ENCODE peak calls at places on chromosomes 7 and 10, in seven cellular contexts. M is HCT116, G is endothelial cell of umbilical vein, F is stomach, S is spleen, X is upper lobe of left lung, R is vagina. E is an unnamed sample.

GRCh38 chr7:1969459-1970284 is 263.1 kb downstream of the MAD1L1 start:
- DNase-seq in R (no peak), F (no peak), S (peak), X (no peak), M (no peak), G (no peak), E (no peak)

GRCh38 chr7:135712182-135712782 is 15.7 kb downstream of the SLC13A4 start:
- DNase-seq in F (no peak), X (no peak), R (no peak), M (no peak), S (no peak), G (no peak), E (no peak)

GRCh38 chr10:97422921-97423420 is 3.0 kb upstream of the PGAM1 start:
- DNase-seq in R (no peak), X (no peak), F (no peak), S (no peak), M (no peak), G (peak), E (no peak)

GRCh38 chr7:92641921-92642511 is 51.8 kb upstream of the FAM133B start:
- DNase-seq in R (no peak), S (no peak), F (no peak), M (no peak), G (peak), X (no peak), E (no peak)

GRCh38 chr10:10353326-10353725 is 664.3 kb upstream of the CELF2 start:
- DNase-seq in G (no peak), X (no peak), M (no peak), R (no peak), S (no peak), F (no peak), E (no peak)

GRCh38 chr10:69630651-69631400 is 779 bp downstream of the FAM241B start:
- DNase-seq in S (peak), X (peak), G (no peak), R (peak), M (no peak), F (no peak), E (no peak)

GRCh38 chr10:73096041-73096451 is 620 bp downstream of the P4HA1 start:
- DNase-seq in X (peak), S (peak), M (no peak), R (no peak), G (peak), F (peak), E (peak)

GRCh38 chr7:44980393-44981034 is 1.7 kb upstream of the MYO1G start:
- DNase-seq in S (peak), R (no peak), X (no peak), M (no peak), G (no peak), F (no peak), E (no peak)

GRCh38 chr7:125834421-125834820 is 904.8 kb upstream of the POT1 start:
- DNase-seq in G (no peak), M (no peak), S (no peak), X (no peak), F (no peak), R (no peak), E (no peak)

GRCh38 chr10:55283041-55283440 is 482.0 kb upstream of the PCDH15 start:
- DNase-seq in M (no peak), S (no peak), R (no peak), G (no peak), F (no peak), X (no peak), E (no peak)

GRCh38 chr7:68866136-68866535 is 732.1 kb upstream of the AUTS2 start:
- DNase-seq in G (no peak), M (no peak), R (no peak), S (no peak), X (no peak), F (no peak), E (no peak)

GRCh38 chr7:15228891-15229290 is 326.3 kb upstream of the DGKB start:
- DNase-seq in X (no peak), G (no peak), S (no peak), F (no peak), M (no peak), R (no peak), E (no peak)

GRCh38 chr10:23404461-23404980 is 34.4 kb upstream of the OTUD1 start:
- DNase-seq in F (no peak), S (no peak), M (no peak), R (no peak), G (no peak), X (no peak), E (no peak)

GRCh38 chr7:142459557-142459963 is 201.7 kb upstream of the PRSS58 start:
- DNase-seq in R (no peak), M (peak), G (peak), X (no peak), S (no peak), F (no peak), E (no peak)

GRCh38 chr7:77797734-77798393 is 370 bp downstream of the TMEM60 start:
- DNase-seq in X (peak), M (no peak), R (no peak), S (no peak), F (peak), G (no peak), E (no peak)

GRCh38 chr7:113790025-113790424 is 128.8 kb downstream of the PPP1R3A start:
- DNase-seq in R (no peak), G (no peak), S (no peak), X (no peak), M (no peak), F (no peak), E (no peak)

GRCh38 chr7:149875396-149875795 is 1.6 kb downstream of the ATP6V0E2 start:
- DNase-seq in G (no peak), M (no peak), F (no peak), X (no peak), S (no peak), R (no peak), E (no peak)

GRCh38 chr10:4006848-4007247 is 221.8 kb upstream of the KLF6 start:
- DNase-seq in X (no peak), G (no peak), S (no peak), F (no peak), M (no peak), R (no peak), E (no peak)

GRCh38 chr10:37872955-37873354 is 15.5 kb upstream of the ZNF248 start:
- DNase-seq in G (no peak), X (no peak), R (no peak), S (no peak), F (no peak), M (no peak), E (no peak)

GRCh38 chr10:122531935-122532334 is 28.6 kb upstream of the DMBT1 start:
- DNase-seq in S (no peak), X (no peak), G (no peak), F (no peak), M (no peak), R (no peak), E (no peak)

GRCh38 chr10:92350411-92350810 is 59.4 kb downstream of the MARCHF5 start:
- DNase-seq in R (no peak), X (no peak), F (no peak), M (no peak), S (no peak), G (no peak), E (no peak)

GRCh38 chr10:86249794-86250193 is 116.8 kb downstream of the GRID1 start:
- DNase-seq in X (no peak), F (no peak), G (no peak), R (no peak), M (no peak), S (no peak), E (no peak)

GRCh38 chr7:48887500-48887899 is 36.8 kb upstream of the CDC14C start:
- DNase-seq in R (no peak), G (no peak), X (no peak), F (no peak), S (no peak), M (no peak), E (no peak)

GRCh38 chr7:107185716-107186115 is 16.9 kb downstream of the HBP1 start:
- DNase-seq in X (no peak), G (no peak), R (no peak), F (no peak), S (no peak), M (no peak), E (no peak)

GRCh38 chr7:50292165-50292757 is 12.3 kb upstream of the IKZF1 start:
- DNase-seq in F (no peak), R (no peak), S (no peak), X (no peak), G (no peak), M (no peak), E (no peak)

GRCh38 chr10:45280113-45280512 is 35.3 kb downstream of the OR13A1 start:
- DNase-seq in M (no peak), S (no peak), X (no peak), G (no peak), F (peak), R (no peak), E (no peak)

GRCh38 chr7:73504920-73505319 is 17.2 kb downstream of the BAZ1B start:
- DNase-seq in M (no peak), R (no peak), F (no peak), G (no peak), X (no peak), S (no peak), E (no peak)

GRCh38 chr7:36684951-36685350 is 39.3 kb downstream of the AOAH start:
- DNase-seq in G (peak), F (no peak), R (no peak), M (no peak), X (no peak), S (no peak), E (no peak)

GRCh38 chr7:142097571-142097970 is 13.9 kb upstream of the MGAM2 start:
- DNase-seq in F (no peak), R (no peak), S (no peak), M (no peak), X (no peak), G (no peak), E (no peak)

GRCh38 chr7:28536259-28536658 is 123.9 kb downstream of the CREB5 start:
- DNase-seq in F (no peak), R (no peak), G (no peak), X (no peak), S (no peak), M (peak), E (no peak)

GRCh38 chr10:127932521-127933270 is 25.8 kb downstream of the PTPRE start:
- DNase-seq in X (no peak), M (no peak), R (no peak), S (no peak), G (no peak), F (no peak), E (no peak)

DNA sequence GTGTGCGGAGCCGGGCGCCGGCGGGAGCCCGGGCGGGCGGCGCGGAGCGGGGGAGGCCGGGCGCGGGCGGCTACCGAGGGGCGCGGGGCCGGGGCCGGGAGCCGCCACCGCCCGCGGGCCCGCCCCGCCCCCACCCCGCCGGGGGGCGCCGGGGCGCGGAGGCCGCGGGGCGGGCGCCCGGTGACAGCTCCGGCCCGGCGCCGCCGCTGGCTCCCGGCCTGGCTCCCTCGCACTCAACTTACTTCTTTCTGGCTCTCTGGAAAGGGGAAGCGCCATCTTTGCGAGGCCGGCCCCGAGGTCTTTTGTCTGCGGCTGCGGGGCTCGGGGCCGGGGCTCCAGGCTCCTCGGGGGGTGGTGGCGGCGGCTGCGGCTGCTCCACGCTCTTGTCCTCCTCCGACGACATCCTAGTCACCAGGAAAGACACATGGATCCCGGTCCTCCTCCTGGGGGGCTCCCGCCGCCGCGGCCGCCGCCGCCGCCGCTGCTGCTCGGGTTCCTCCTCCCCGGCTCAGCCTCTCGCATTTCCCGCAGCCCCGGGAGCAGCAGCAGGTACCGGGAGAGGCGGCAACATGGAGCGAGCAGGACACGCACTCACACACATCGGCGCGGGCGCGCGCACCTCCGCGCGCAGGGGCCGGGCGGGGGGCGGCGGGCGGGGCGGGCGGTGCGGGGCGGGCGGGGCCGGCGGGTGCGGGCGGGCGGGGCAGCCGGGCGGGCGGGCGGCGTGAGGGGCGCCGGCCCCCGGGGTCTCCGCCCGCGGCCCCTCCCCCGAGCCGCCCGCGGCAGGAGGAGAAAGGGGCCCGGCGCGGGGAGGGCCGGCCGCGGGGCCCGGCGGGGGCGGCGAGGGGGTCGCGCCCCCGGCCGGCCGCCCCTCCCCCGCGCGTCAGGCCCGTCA is at the start of gene KMT2C:
- DNase-seq in F (peak), S (peak), M (no peak), G (peak), X (peak), R (no peak), E (peak)
- TF ChIP-seq POLR2A in F (no peak), S (no peak), M (no peak), G (no peak), X (no peak), R (no peak), E (peak)

DNA sequence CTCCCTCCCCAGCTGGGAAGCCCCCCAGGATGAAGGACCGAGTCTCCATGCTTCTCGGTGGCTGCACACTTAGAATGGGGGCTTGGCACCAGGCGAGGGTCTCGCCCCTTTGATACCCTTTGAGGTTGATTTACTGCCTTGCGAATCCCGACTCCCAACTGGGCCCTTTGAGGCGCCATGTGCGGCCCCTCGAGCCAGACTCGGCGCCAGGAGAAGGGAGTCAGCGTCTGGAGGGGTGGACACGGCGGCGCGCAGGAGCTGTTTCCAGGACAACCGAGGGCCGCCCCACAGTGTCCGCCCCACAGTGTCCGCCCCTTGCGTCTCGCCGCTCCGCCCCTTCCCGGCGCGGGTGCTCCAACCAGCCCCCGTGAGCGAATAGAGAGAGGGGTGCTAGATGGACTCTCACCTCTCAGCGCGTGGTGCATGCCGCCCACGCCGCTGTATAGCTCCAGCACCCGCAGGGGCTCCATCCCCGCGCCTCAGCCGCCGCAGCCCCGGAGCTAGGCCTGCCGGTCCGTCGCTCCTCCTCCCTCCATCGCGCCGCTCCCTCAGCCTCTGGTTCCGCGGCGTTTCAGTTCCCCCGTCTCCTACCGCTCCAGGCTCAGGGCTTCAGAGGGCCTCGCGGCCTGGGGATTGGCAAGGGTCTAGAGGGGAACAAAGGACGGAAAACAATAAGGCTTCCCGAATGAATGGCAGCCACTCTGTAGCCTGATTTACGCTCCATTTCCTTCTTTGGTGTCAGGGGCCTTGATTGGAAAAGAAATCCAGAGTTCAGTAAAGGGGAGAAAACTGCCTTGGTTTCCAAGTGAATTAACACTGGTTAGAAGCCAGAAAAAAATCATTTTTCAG is at the start of gene TRDMT1:
- DNase-seq in S (peak), G (peak), X (peak), M (peak), F (peak), R (no peak), E (peak)
- TF ChIP-seq POLR2AphosphoS5 in S (peak), G (peak), X (peak), M (peak), F (peak), R (no peak), E (peak)

GRCh38 chr10:58359541-58359940 is 24.7 kb downstream of the UBE2D1 start:
- DNase-seq in F (no peak), G (no peak), S (no peak), X (no peak), M (no peak), R (no peak), E (no peak)

GRCh38 chr10:58358314-58358933 is 23.6 kb downstream of the UBE2D1 start:
- DNase-seq in X (no peak), M (no peak), S (no peak), G (no peak), R (no peak), F (no peak), E (no peak)

GRCh38 chr10:58356756-58357155 is 21.9 kb downstream of the UBE2D1 start:
- DNase-seq in M (no peak), S (no peak), X (no peak), R (no peak), F (no peak), G (no peak), E (no peak)

GRCh38 chr10:58360412-58361004 is 24.7 kb upstream of the TFAM start:
- DNase-seq in G (peak), X (no peak), S (no peak), R (no peak), F (no peak), M (no peak), E (no peak)

GRCh38 chr10:58358947-58359346 is 24.1 kb downstream of the UBE2D1 start:
- DNase-seq in M (no peak), X (no peak), S (no peak), R (no peak), G (no peak), F (no peak), E (no peak)
- TF ChIP-seq POLR2A in M (no peak), X (no peak), S (no peak), R (no peak), G (no peak), F (no peak), E (no peak)

GRCh38 chr10:132335189-132336063 is 3.4 kb downstream of the LRRC27 start:
- DNase-seq in M (no peak), R (no peak), S (peak), G (no peak), X (no peak), F (no peak), E (no peak)
- TF ChIP-seq POLR2AphosphoS5 in M (no peak), R (no peak), S (no peak), G (no peak), X (no peak), F (no peak), E (no peak)

GRCh38 chr7:156566812-156567549 is 73.6 kb upstream of the RNF32 start:
- DNase-seq in R (no peak), X (no peak), M (no peak), G (no peak), S (no peak), F (no peak), E (no peak)
- TF ChIP-seq POLR2A in R (no peak), X (no peak), M (no peak), G (no peak), S (no peak), F (no peak), E (no peak)